ENCODE peak calls at places on chromosomes 11 and 22, in seven cellular contexts. H, C, I, B, R, L and S are unnamed samples.
A peak's percentile ranks its signal among the peaks of the same experiment; 100 is the strongest.

GRCh38 chr11:116311141-116311540 is 461.6 kb downstream of the BUD13 start:
- DNase-seq in H (no peak), C (no peak), I (no peak), B (no peak), R (no peak), L (no peak), S (no peak)

GRCh38 chr22:24106385-24107381 is 74.6 kb upstream of the SUSD2 start:
- DNase-seq in H (no peak), C (peak; percentile 45), I (peak; percentile 37), B (no peak), R (peak; percentile 22), L (no peak), S (no peak)

GRCh38 chr22:45064313-45065268 is 54.8 kb upstream of the PHF21B start:
- DNase-seq in H (peak; percentile 59), C (no peak), I (no peak), B (no peak), R (no peak), L (peak; percentile 69), S (peak; percentile 88)

GRCh38 chr11:130580372-130580771 is 131.9 kb downstream of the ADAMTS15 start:
- DNase-seq in H (peak; percentile 65), C (no peak), I (peak; percentile 76), B (no peak), R (no peak), L (peak; percentile 77), S (peak; percentile 99)

GRCh38 chr11:31557991-31558390 is 48.4 kb downstream of the ELP4 start:
- DNase-seq in H (no peak), C (no peak), I (no peak), B (no peak), R (no peak), L (peak; percentile 15), S (peak; percentile 22)

GRCh38 chr11:20036625-20037335 is 123.5 kb downstream of the DBX1 start:
- DNase-seq in H (no peak), C (no peak), I (no peak), B (no peak), R (no peak), L (no peak), S (no peak)

GRCh38 chr11:12008790-12009616 is 577 bp upstream of the DKK3 start:
- DNase-seq in H (no peak), C (no peak), I (peak; percentile 89), B (no peak), R (peak; percentile 50), L (no peak), S (peak; percentile 45)

GRCh38 chr11:125300791-125301218 is 136.3 kb downstream of the PKNOX2 start:
- DNase-seq in H (peak; percentile 27), C (no peak), I (no peak), B (no peak), R (no peak), L (peak; percentile 59), S (peak; percentile 80)

GRCh38 chr11:111355956-111356659 is 23.0 kb downstream of the POU2AF1 start:
- DNase-seq in H (no peak), C (no peak), I (no peak), B (no peak), R (no peak), L (no peak), S (no peak)

GRCh38 chr11:126989942-126990715 is 10.4 kb downstream of the KIRREL3 start:
- DNase-seq in H (no peak), C (peak; percentile 57), I (peak; percentile 94), B (peak; percentile 93), R (peak; percentile 68), L (peak; percentile 49), S (peak; percentile 75)

GRCh38 chr11:40178470-40178869 is 1281.0 kb downstream of the LRRC4C start:
- DNase-seq in H (no peak), C (no peak), I (no peak), B (no peak), R (no peak), L (no peak), S (no peak)

GRCh38 chr11:24635588-24636290 is 138.9 kb downstream of the LUZP2 start:
- DNase-seq in H (no peak), C (no peak), I (no peak), B (no peak), R (no peak), L (no peak), S (no peak)

GRCh38 chr11:1747753-1748466 is 2.5 kb downstream of the IFITM10 start:
- DNase-seq in H (no peak), C (no peak), I (no peak), B (peak; percentile 94), R (no peak), L (no peak), S (no peak)

GRCh38 chr11:118484405-118484804 is 42.9 kb upstream of the TTC36 start:
- DNase-seq in H (no peak), C (no peak), I (no peak), B (no peak), R (no peak), L (no peak), S (no peak)

GRCh38 chr11:96063053-96063452 is 139.1 kb upstream of the MTMR2 start:
- DNase-seq in H (no peak), C (no peak), I (no peak), B (no peak), R (no peak), L (no peak), S (no peak)

GRCh38 chr11:126658306-126659056 is 303.0 kb downstream of the ST3GAL4 start:
- DNase-seq in H (no peak), C (no peak), I (no peak), B (no peak), R (no peak), L (no peak), S (no peak)

GRCh38 chr22:29049655-29050263 is 11.9 kb downstream of the C22orf31 start:
- DNase-seq in H (no peak), C (no peak), I (no peak), B (no peak), R (no peak), L (no peak), S (no peak)

GRCh38 chr11:27471588-27472397 is 797 bp downstream of the LGR4 start:
- DNase-seq in H (no peak), C (no peak), I (peak; percentile 61), B (no peak), R (peak; percentile 16), L (no peak), S (no peak)

GRCh38 chr11:57427692-57428082 is 766 bp upstream of the SLC43A3 start:
- DNase-seq in H (no peak), C (no peak), I (no peak), B (no peak), R (peak; percentile 85), L (peak; percentile 79), S (peak; percentile 96)

GRCh38 chr22:32574957-32575893 is 100.6 kb downstream of the FBXO7 start:
- DNase-seq in H (peak; percentile 66), C (no peak), I (no peak), B (no peak), R (no peak), L (no peak), S (peak; percentile 52)

GRCh38 chr22:32572741-32573140 is 98.1 kb downstream of the FBXO7 start:
- DNase-seq in H (no peak), C (no peak), I (no peak), B (no peak), R (no peak), L (no peak), S (peak; percentile 82)

GRCh38 chr22:32576553-32577255 is 102.1 kb downstream of the FBXO7 start:
- DNase-seq in H (no peak), C (no peak), I (no peak), B (no peak), R (no peak), L (no peak), S (no peak)

GRCh38 chr22:32573991-32574390 is 99.4 kb downstream of the FBXO7 start:
- DNase-seq in H (no peak), C (no peak), I (no peak), B (no peak), R (no peak), L (no peak), S (no peak)

GRCh38 chr22:32574397-32574796 is 99.8 kb downstream of the FBXO7 start:
- DNase-seq in H (no peak), C (no peak), I (no peak), B (no peak), R (no peak), L (no peak), S (no peak)
- TF ChIP-seq CTCF in H (no peak), C (no peak), I (no peak), B (no peak), R (no peak), L (no peak), S (no peak)

GRCh38 chr11:9265211-9266131 is at the start of gene DENND5A:
- DNase-seq in H (no peak), C (peak; percentile 34), I (peak; percentile 91), B (peak; percentile 88), R (peak; percentile 90), L (peak; percentile 61), S (peak; percentile 83)
- TF ChIP-seq CTCF in H (no peak), C (no peak), I (no peak), B (no peak), R (no peak), L (no peak), S (no peak)

DNA sequence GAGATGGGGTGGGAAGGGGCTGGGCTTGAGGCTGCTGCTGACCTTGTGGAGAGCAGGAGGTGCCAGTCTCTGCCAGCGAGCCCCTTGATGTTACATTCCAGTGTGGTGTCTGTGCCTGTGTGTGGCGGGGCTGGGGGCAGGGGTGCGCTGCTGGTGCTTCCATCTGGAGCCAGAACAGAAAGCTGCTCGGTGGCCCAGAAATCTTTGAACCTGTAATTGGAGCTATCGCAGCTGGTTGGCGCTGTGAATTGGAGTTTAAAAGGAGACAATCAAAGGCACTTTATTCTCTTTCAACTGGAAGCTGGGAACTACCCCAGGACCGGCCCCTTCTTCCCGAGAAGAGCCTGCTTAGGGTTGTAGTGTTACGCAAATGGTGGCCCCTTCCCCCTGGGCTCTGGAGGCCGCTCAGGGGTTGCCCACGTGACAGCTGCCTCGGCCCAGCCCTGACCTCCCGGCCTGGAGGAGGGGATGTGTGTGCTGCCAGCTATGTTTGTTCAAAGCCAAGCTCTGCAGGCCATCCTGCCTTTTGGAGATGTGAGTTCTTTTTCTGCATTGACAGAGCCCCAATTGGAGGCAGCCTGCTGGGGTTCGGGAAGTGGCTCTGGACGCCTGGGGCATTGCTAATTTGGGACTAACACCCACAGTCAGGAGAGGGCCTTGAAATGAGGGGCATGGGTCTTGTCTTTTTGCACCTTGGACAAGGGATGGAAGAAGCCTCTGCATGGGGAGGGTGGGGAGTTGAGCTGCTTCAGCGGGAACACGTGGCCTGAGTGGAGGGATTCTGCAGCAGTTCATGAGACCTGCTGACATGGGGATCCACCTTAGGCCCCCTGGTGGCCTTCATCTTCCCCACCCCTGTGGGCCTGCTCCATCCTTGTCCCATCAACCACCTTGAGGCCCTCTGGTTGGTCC is 14.0 kb upstream of the ARSA start:
- DNase-seq in H (no peak), C (peak; percentile 37), I (peak; percentile 91), B (no peak), R (peak; percentile 41), L (no peak), S (peak; percentile 33)
- TF ChIP-seq CTCF in H (peak; percentile 43), C (no peak), I (peak; percentile 29), B (peak; percentile 69), R (peak; percentile 41), L (peak; percentile 40), S (peak; percentile 61)

DNA sequence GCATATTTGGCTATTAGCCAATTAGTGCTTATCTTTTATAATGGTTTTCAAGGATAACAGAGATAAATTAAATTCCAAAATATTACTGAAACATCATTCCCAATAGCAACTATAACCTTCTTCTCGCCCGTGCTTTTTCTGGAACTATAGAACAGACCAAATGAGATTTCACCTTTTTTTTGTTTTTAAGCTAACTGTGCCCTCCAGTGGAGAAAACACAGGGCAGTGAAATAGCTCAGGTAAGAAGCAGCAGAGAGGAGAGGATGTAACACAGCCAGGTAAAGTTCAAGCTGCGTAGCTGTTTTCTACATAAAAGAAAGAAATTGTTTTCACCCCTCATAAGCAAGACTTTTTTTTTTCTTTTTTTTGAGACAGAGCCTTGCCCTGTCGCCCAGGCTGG is 28.2 kb downstream of the HSD17B12 start:
- DNase-seq in H (no peak), C (peak; percentile 36), I (no peak), B (no peak), R (no peak), L (no peak), S (no peak)
- TF ChIP-seq CTCF in H (no peak), C (peak; percentile 76), I (peak; percentile 56), B (peak; percentile 61), R (peak; percentile 51), L (no peak), S (peak; percentile 38)